ENCODE peak calls at places on chromosomes 4 and X, in nine cellular contexts. W, G, C, R, X, D, S, U and J are unnamed samples.

GRCh38 chr4:53055274-53055673 is 193.2 kb downstream of the RASL11B start:
- DNase-seq in D (peak; percentile 38), R (no peak), X (peak; percentile 26), U (peak; percentile 61), S (no peak), W (no peak), G (no peak), C (no peak), J (no peak)

GRCh38 chr4:5955201-5955821 is 62.4 kb upstream of the CRMP1 start:
- DNase-seq in G (no peak), R (no peak), D (peak; percentile 69), C (no peak), X (peak; percentile 95), S (peak; percentile 24), W (no peak), U (no peak), J (no peak)

GRCh38 chrX:16722481-16722880 is 3.1 kb downstream of the SYAP1 start:
- DNase-seq in R (no peak), X (no peak), W (no peak), D (no peak), C (no peak), S (no peak), U (peak; percentile 6), G (no peak), J (no peak)

GRCh38 chr4:70715097-70715496 is 6.7 kb upstream of the RUFY3 start:
- DNase-seq in C (no peak), X (no peak), G (no peak), W (no peak), S (no peak), U (peak; percentile 32), R (no peak), D (no peak), J (no peak)

GRCh38 chrX:17007134-17007768 is 60.8 kb downstream of the REPS2 start:
- DNase-seq in W (peak; percentile 15), X (no peak), U (peak; percentile 31), R (no peak), C (no peak), D (no peak), G (no peak), S (no peak), J (peak; percentile 54)

GRCh38 chrX:150515801-150516200 is 52.6 kb upstream of the MTM1 start:
- DNase-seq in W (no peak), S (no peak), C (no peak), R (no peak), U (no peak), D (no peak), X (no peak), G (no peak), J (no peak)

GRCh38 chrX:97446298-97446882 is 562.7 kb downstream of the RPA4 start:
- DNase-seq in W (no peak), X (no peak), C (no peak), U (peak; percentile 13), D (peak; percentile 0), G (no peak), S (no peak), R (no peak), J (no peak)

GRCh38 chr4:8200302-8200975 is 1.3 kb downstream of the SH3TC1 start:
- DNase-seq in D (no peak), S (no peak), X (no peak), W (no peak), C (no peak), G (no peak), U (no peak), R (no peak), J (no peak)

GRCh38 chr4:42302348-42302747 is 94.9 kb upstream of the SHISA3 start:
- DNase-seq in C (no peak), U (peak; percentile 30), D (no peak), R (no peak), W (peak; percentile 71), G (no peak), S (no peak), X (peak; percentile 2), J (peak; percentile 24)

GRCh38 chr4:46445689-46446339 is 55.9 kb upstream of the GABRA2 start:
- DNase-seq in W (no peak), G (no peak), X (no peak), S (no peak), R (no peak), C (no peak), D (no peak), U (no peak), J (no peak)

GRCh38 chr4:182730791-182731190 is 186.4 kb downstream of the DCTD start:
- DNase-seq in S (no peak), X (no peak), W (no peak), G (no peak), C (no peak), U (no peak), D (no peak), R (no peak), J (no peak)

GRCh38 chr4:142473218-142473959 is 372.7 kb downstream of the INPP4B start:
- DNase-seq in U (no peak), R (no peak), W (no peak), S (no peak), D (no peak), X (peak; percentile 94), C (no peak), G (no peak), J (peak; percentile 53)

GRCh38 chrX:48919360-48919821 is 567 bp upstream of the PIM2 start:
- DNase-seq in R (no peak), C (no peak), G (no peak), D (no peak), S (no peak), U (peak; percentile 40), X (no peak), W (peak; percentile 23), J (peak; percentile 71)

GRCh38 chr4:12138478-12138877 is 709.8 kb upstream of the HS3ST1 start:
- DNase-seq in R (no peak), X (no peak), G (no peak), U (no peak), W (no peak), D (no peak), C (no peak), S (no peak), J (no peak)

GRCh38 chr4:27090406-27090805 is 229.8 kb downstream of the STIM2 start:
- DNase-seq in X (no peak), U (no peak), W (no peak), D (no peak), R (no peak), S (no peak), G (no peak), C (no peak), J (no peak)

GRCh38 chr4:118012142-118012541 is 22.1 kb upstream of the NDST3 start:
- DNase-seq in X (no peak), U (no peak), C (no peak), R (no peak), W (no peak), G (no peak), S (no peak), D (no peak), J (no peak)

GRCh38 chr4:146453192-146453591 is 68.5 kb downstream of the SLC10A7 start:
- DNase-seq in D (no peak), X (no peak), S (no peak), R (no peak), C (no peak), G (no peak), U (no peak), W (no peak), J (no peak)

GRCh38 chr4:184815046-184815877 is 10.5 kb downstream of the ACSL1 start:
- DNase-seq in X (peak; percentile 83), S (peak; percentile 84), C (no peak), U (peak; percentile 80), D (peak; percentile 94), G (no peak), W (no peak), R (no peak), J (peak; percentile 90)